ENCODE peak calls at places on chromosome 1, in seven cellular contexts. F is OCI-LY7, E is IMR-90, Z is PC-3, R is choroid plexus epithelial cell, U is AG09319, X is tibial artery. Y is an unnamed sample.

GRCh38 chr1:61287734-61288133 is 205.4 kb downstream of the NFIA start:
- DNase-seq in R (peak; percentile 97), E (peak; percentile 79), F (no peak), U (peak; percentile 57), X (no peak), Z (peak; percentile 95), Y (no peak)

GRCh38 chr1:39965051-39965450 is 10.1 kb downstream of the MFSD2A start:
- DNase-seq in E (no peak), U (no peak), R (no peak), X (no peak), Z (no peak), F (no peak), Y (no peak)

GRCh38 chr1:66058558-66058957 is 265.9 kb downstream of the PDE4B start:
- DNase-seq in R (no peak), F (no peak), X (no peak), E (no peak), U (no peak), Z (no peak), Y (no peak)

GRCh38 chr1:51961954-51962353 is 28.5 kb downstream of the RAB3B start:
- DNase-seq in X (no peak), E (no peak), R (no peak), F (no peak), U (no peak), Z (no peak), Y (no peak)

GRCh38 chr1:233151850-233152249 is 143.7 kb downstream of the PCNX2 start:
- DNase-seq in Z (no peak), E (no peak), F (no peak), R (peak; percentile 26), X (no peak), U (no peak), Y (no peak)

GRCh38 chr1:117561551-117561950 is 44.3 kb upstream of the TENT5C start:
- DNase-seq in F (no peak), R (no peak), X (no peak), E (no peak), Z (no peak), U (no peak), Y (no peak)

GRCh38 chr1:33805988-33806387 is 57.9 kb upstream of the HMGB4 start:
- DNase-seq in E (no peak), Z (no peak), F (no peak), R (no peak), U (no peak), X (no peak), Y (no peak)

GRCh38 chr1:25082216-25082899 is 149.9 kb downstream of the SYF2 start:
- DNase-seq in F (no peak), E (peak; percentile 39), R (no peak), Z (peak; percentile 79), X (no peak), U (no peak), Y (no peak)

GRCh38 chr1:217626321-217626720 is 4.6 kb downstream of the GPATCH2 start:
- DNase-seq in E (no peak), R (no peak), Z (no peak), X (no peak), F (no peak), U (no peak), Y (no peak)

GRCh38 chr1:81801032-81801833 is 499 bp downstream of the ADGRL2 start:
- DNase-seq in R (peak; percentile 95), U (peak; percentile 90), F (no peak), E (peak; percentile 88), Z (peak; percentile 43), X (peak; percentile 90), Y (peak; percentile 24)

GRCh38 chr1:8431028-8431427 is 113.1 kb downstream of the SLC45A1 start:
- DNase-seq in Z (no peak), U (no peak), F (peak; percentile 86), E (no peak), R (peak; percentile 11), X (no peak), Y (no peak)
- TF ChIP-seq CTCF in Z (no peak), U (no peak), F (peak; percentile 69), E (no peak), R (peak; percentile 24), X (no peak), Y (no peak)

GRCh38 chr1:29120955-29121485 is 2.7 kb downstream of the TMEM200B start:
- DNase-seq in E (peak; percentile 16), F (peak; percentile 76), X (peak; percentile 67), U (peak; percentile 14), R (peak; percentile 47), Z (no peak), Y (peak; percentile 78)
- TF ChIP-seq CTCF in E (peak; percentile 62), F (peak; percentile 86), X (peak; percentile 43), U (peak; percentile 46), R (peak; percentile 40), Z (no peak), Y (peak; percentile 72)

GRCh38 chr1:222204475-222204874 is 343.4 kb downstream of the HHIPL2 start:
- DNase-seq in U (no peak), Z (no peak), E (no peak), F (no peak), R (no peak), X (no peak), Y (no peak)

DNA sequence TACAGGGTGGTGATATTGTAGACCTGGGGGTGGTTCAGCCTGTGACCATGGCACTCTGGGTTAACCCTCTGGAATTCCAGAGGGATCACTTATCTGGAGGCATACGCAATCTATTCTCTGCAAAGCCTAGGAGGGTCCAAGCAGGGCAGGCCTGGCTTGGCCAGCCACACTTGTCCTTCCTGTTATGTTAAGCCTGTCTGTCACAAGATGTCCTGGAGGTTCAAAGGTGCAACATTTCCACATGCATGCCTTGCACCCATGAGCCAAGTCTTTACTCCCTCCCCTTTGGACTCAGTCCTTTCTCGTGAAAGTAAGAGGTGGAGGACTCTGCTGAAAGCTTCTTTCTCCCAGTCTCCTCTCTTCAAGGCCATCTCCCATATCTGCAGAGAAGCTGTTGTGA is 345.1 kb downstream of the HHIPL2 start:
- DNase-seq in F (no peak), U (no peak), Z (no peak), E (no peak), X (no peak), R (no peak), Y (no peak)
- TF ChIP-seq CTCF in F (no peak), U (no peak), Z (no peak), E (no peak), X (no peak), R (no peak), Y (no peak)

GRCh38 chr1:48869116-48869893 is 92.6 kb upstream of the BEND5 start:
- DNase-seq in E (no peak), X (no peak), Z (peak; percentile 10), F (no peak), R (no peak), U (no peak), Y (no peak)
- TF ChIP-seq CTCF in E (no peak), X (no peak), Z (peak; percentile 39), F (peak; percentile 41), R (no peak), U (peak; percentile 2), Y (no peak)

GRCh38 chr1:244066954-244067716 is 16.1 kb downstream of the ZBTB18 start:
- DNase-seq in X (no peak), Z (no peak), R (no peak), F (no peak), U (no peak), E (no peak), Y (no peak)
- TF ChIP-seq CTCF in X (no peak), Z (no peak), R (no peak), F (no peak), U (no peak), E (no peak), Y (no peak)

GRCh38 chr1:155209373-155209721 is 852 bp downstream of the MTX1 start:
- DNase-seq in U (no peak), E (no peak), X (no peak), Z (no peak), R (no peak), F (no peak), Y (no peak)
- TF ChIP-seq CTCF in U (no peak), E (no peak), X (no peak), Z (no peak), R (no peak), F (no peak), Y (no peak)

GRCh38 chr1:71339238-71339637 is 258.4 kb upstream of the ZRANB2 start:
- DNase-seq in R (no peak), X (no peak), E (no peak), U (no peak), F (peak; percentile 39), Z (peak; percentile 28), Y (no peak)

GRCh38 chr1:71345491-71345890 is 264.7 kb upstream of the ZRANB2 start:
- DNase-seq in R (no peak), F (no peak), Z (no peak), E (no peak), U (no peak), X (no peak), Y (no peak)

DNA sequence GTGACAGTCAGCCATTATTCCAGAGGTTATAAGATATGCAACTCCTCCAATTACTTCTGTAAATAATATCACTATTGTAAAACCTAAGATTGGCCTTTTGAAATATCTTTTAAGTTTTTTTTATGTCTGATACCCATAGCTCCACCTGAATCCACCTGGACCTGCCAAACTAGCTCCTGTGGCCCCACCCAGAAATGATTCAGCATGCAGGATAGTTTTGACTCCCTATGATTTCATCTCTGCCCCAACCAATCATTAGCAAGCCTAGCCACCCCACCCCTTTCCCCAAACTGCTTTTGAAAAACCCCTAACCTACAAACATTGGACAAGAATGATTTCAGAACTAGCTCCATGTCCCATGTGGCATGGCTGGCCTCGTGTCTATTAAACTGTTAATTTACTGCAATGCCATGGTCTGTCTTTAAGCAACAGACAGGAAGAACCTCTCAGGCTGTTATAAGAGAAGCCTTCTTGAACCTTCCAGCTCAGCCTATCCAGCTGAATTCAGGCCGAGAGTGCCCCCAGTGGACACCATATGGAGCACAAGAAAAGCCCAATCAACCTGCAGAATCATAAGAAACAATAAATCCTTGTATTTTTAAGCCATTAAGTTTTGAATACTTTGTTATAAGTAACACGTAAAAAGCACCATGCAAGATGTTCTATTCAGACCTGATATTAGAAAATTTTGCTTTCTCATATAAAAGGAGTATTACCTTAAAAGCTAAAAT is 263.0 kb upstream of the ZRANB2 start:
- DNase-seq in X (no peak), F (peak; percentile 0), Z (peak; percentile 39), E (no peak), R (no peak), U (no peak), Y (no peak)
- TF ChIP-seq CTCF in X (no peak), F (peak; percentile 61), Z (peak; percentile 47), E (no peak), R (peak; percentile 24), U (no peak), Y (no peak)

GRCh38 chr1:30777906-30778155 is 20.3 kb upstream of the LAPTM5 start:
- DNase-seq in X (no peak), E (no peak), Z (no peak), F (no peak), U (no peak), R (no peak), Y (no peak)

GRCh38 chr1:30779294-30780071 is 21.9 kb upstream of the LAPTM5 start:
- DNase-seq in X (peak; percentile 89), Z (peak; percentile 85), E (peak; percentile 48), U (peak; percentile 34), R (peak; percentile 69), F (peak; percentile 86), Y (peak; percentile 87)

GRCh38 chr1:30778979-30779293 is 21.4 kb upstream of the LAPTM5 start:
- DNase-seq in Z (no peak), U (no peak), E (no peak), F (no peak), X (no peak), R (no peak), Y (no peak)

GRCh38 chr1:30777060-30777905 is 19.7 kb upstream of the LAPTM5 start:
- DNase-seq in U (no peak), X (no peak), E (no peak), R (no peak), F (no peak), Z (no peak), Y (no peak)

GRCh38 chr1:30778156-30778978 is 20.8 kb upstream of the LAPTM5 start:
- DNase-seq in X (no peak), R (peak; percentile 92), U (no peak), F (no peak), Z (peak; percentile 85), E (peak; percentile 85), Y (no peak)
- TF ChIP-seq CTCF in X (no peak), R (no peak), U (no peak), F (peak; percentile 8), Z (no peak), E (no peak), Y (no peak)